ENCODE peak calls at places on chromosomes 6 and 20, in five cellular contexts. K, I, Q, Z and B are unnamed samples.
A peak's percentile ranks its signal among the peaks of the same experiment; 100 is the strongest.

GRCh38 chr20:32474009-32474716 is 111.0 kb downstream of the NOL4L start:
- DNase-seq in Z (no peak), Q (peak; percentile 39), K (no peak), I (no peak), B (peak; percentile 48)

GRCh38 chr6:169905041-169905807 is 153.8 kb downstream of the ERMARD start:
- DNase-seq in K (peak; percentile 73), Q (peak; percentile 84), Z (no peak), I (no peak), B (peak; percentile 41)

GRCh38 chr20:13862245-13862644 is 77.4 kb downstream of the NDUFAF5 start:
- DNase-seq in Z (no peak), Q (no peak), K (no peak), I (no peak), B (no peak)

GRCh38 chr20:51700809-51701285 is 67.3 kb downstream of the ATP9A start:
- DNase-seq in K (no peak), Q (peak; percentile 33), Z (no peak), I (no peak), B (peak; percentile 42)

GRCh38 chr20:38250607-38251006 is 9.9 kb downstream of the KIAA1755 start:
- DNase-seq in Q (no peak), I (peak; percentile 10), K (no peak), Z (no peak), B (no peak)

GRCh38 chr20:50118203-50118602 is 5.3 kb upstream of the UBE2V1 start:
- DNase-seq in Z (no peak), I (no peak), Q (no peak), K (no peak), B (no peak)

GRCh38 chr20:20734475-20734948 is 22.1 kb upstream of the RALGAPA2 start:
- DNase-seq in K (no peak), Q (no peak), I (no peak), Z (no peak), B (no peak)

GRCh38 chr20:47789081-47789998 is 4.1 kb upstream of the SULF2 start:
- DNase-seq in Q (no peak), K (peak; percentile 59), Z (no peak), I (no peak), B (no peak)

GRCh38 chr20:38937978-38938473 is 11.8 kb downstream of the FAM83D start:
- DNase-seq in Z (no peak), K (no peak), Q (no peak), I (no peak), B (no peak)

GRCh38 chr6:82178084-82178758 is 69.3 kb downstream of the IBTK start:
- DNase-seq in Q (no peak), K (no peak), Z (no peak), I (no peak), B (no peak)
- TF ChIP-seq CTCF in Q (no peak), K (no peak), Z (peak; percentile 49), I (no peak), B (no peak)

DNA sequence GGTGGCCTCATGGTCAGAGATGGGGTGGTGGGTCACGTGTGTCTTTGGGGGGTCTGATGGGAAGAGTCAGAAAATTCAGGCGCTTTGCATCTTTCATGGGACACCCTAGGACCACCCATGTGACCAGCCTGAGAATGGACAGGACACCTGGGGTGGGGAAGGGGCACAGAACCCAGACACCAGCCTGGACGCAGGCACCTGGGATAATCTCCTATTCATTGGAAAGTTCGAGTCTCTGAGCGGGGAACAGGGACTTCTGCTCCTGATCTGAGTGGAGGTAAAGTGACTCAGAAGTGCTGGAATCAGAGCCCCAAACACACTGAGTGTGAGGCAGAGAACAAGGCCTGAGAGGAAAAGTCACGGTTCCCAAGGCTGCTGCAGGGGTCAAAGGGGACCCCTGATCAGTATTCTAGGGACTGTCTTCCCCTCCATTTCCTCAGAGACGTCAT is 1.4 kb downstream of the HLA-B start:
- DNase-seq in Q (no peak), K (no peak), I (no peak), Z (no peak), B (no peak)
- H3K27me3 ChIP-seq in Q (no peaks in the 10 kb centered on the region), K (no peaks in the 10 kb centered on the region), I (no peaks in the 10 kb centered on the region), Z (peaks cover 13% of the 10 kb centered on the region), B (no peaks in the 10 kb centered on the region)

DNA sequence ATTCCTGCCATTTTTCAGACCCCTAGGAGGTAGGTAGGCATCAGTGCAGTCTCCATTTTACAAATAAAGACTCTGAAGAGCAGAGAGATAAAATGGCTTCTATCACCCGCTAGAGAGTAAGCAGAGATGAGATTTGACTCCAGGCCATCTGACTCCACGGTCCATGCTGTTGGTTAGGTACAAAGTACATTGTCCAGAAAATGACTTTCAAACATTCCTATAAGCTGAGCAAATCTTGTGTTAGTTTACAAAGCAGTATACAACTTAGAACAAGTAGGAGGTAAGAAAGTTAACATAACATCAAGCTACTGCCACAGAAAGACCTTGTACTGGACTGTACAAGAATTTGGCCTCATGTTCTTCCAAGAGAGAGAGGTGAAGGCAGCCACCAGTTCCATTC is 14.9 kb downstream of the BTN1A1 start:
- DNase-seq in Q (no peak), K (no peak), Z (no peak), I (no peak), B (no peak)
- TF ChIP-seq CTCF in Q (no peak), K (no peak), Z (no peak), I (no peak), B (no peak)

GRCh38 chr20:17874271-17875105 is 94.1 kb downstream of the SNX5 start:
- DNase-seq in Z (no peak), K (no peak), I (no peak), Q (no peak), B (no peak)
- H3K27me3 ChIP-seq in Z (no peaks in the 10 kb centered on the region), K (no peaks in the 10 kb centered on the region), I (no peaks in the 10 kb centered on the region), Q (no peaks in the 10 kb centered on the region), B (no peaks in the 10 kb centered on the region)

DNA sequence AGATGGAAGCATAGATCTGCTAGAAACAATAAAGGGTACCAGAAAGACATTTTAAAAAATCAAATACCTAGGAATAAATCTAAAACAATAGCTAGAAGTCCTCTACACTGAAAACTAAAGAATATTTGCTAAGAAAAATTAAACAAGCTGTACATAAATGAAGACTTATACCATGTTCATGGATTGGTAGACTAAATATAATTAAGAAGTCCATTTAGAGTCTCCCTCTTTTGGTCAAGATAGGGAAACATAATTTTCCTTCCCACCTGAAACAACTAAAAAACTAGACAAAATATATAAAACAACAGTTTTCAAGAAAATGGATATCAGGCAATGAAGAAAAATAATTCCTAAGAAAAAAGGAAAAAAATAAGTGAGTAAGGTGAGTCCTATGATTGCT is 120.0 kb upstream of the TAB2 start:
- DNase-seq in K (no peak), Z (no peak), Q (no peak), I (no peak), B (no peak)
- TF ChIP-seq CTCF in K (no peak), Z (no peak), Q (no peak), I (no peak), B (no peak)

GRCh38 chr6:46013639-46014038 is 2.0 kb downstream of the CLIC5 start:
- DNase-seq in Z (no peak), Q (no peak), I (no peak), K (no peak), B (no peak)
- H3K27me3 ChIP-seq in Z (peaks cover 15% of the 10 kb centered on the region), Q (peaks cover 3% of the 10 kb centered on the region), I (peaks cover 8% of the 10 kb centered on the region), K (no peaks in the 10 kb centered on the region), B (no peaks in the 10 kb centered on the region)